ENCODE peak calls at places on chromosome 10, in seven cellular contexts. O, E, A, B, D, V and C are unnamed samples.

GRCh38 chr10:132972986-132973902 is 30.9 kb upstream of the CFAP46 start:
- DNase-seq in D (no peak), A (no peak), B (no peak), V (no peak), O (no peak), E (no peak), C (peak)

GRCh38 chr10:45470098-45471012 is 96.3 kb downstream of the ALOX5 start:
- DNase-seq in B (peak), A (no peak), V (peak), E (no peak), O (no peak), D (peak), C (peak)

GRCh38 chr10:17644485-17644964 is 574 bp downstream of the STAM start:
- DNase-seq in O (no peak), B (no peak), E (no peak), V (peak), A (no peak), D (no peak), C (no peak)

GRCh38 chr10:71848325-71849277 is 2.5 kb downstream of the PSAP start:
- DNase-seq in A (no peak), B (no peak), D (no peak), O (no peak), E (no peak), V (no peak), C (no peak)

GRCh38 chr10:76333331-76333730 is 901.9 kb downstream of the LRMDA start:
- DNase-seq in D (no peak), B (no peak), V (no peak), E (no peak), O (no peak), A (no peak), C (no peak)

GRCh38 chr10:129942936-129943724 is 20.9 kb downstream of the EBF3 start:
- DNase-seq in B (no peak), V (no peak), O (no peak), E (no peak), D (no peak), A (no peak), C (no peak)

GRCh38 chr10:13527864-13528137 is 1.0 kb downstream of the BEND7 start:
- DNase-seq in E (no peak), O (no peak), A (no peak), B (no peak), V (no peak), D (no peak), C (no peak)

GRCh38 chr10:17216217-17216900 is 11.7 kb upstream of the VIM start:
- DNase-seq in A (no peak), E (no peak), O (no peak), B (no peak), V (peak), D (no peak), C (no peak)

GRCh38 chr10:117543245-117543998 is 876 bp downstream of the EMX2 start:
- DNase-seq in E (no peak), D (no peak), A (no peak), B (no peak), O (no peak), V (peak), C (no peak)

GRCh38 chr10:74032900-74033655 is 35.2 kb downstream of the VCL start:
- DNase-seq in E (no peak), A (no peak), O (no peak), V (no peak), B (no peak), D (no peak), C (no peak)

GRCh38 chr10:124989526-124989925 is 47.6 kb downstream of the ZRANB1 start:
- DNase-seq in A (no peak), V (no peak), B (no peak), E (no peak), O (no peak), D (no peak), C (no peak)

GRCh38 chr10:126895214-126895781 is 9.9 kb upstream of the DOCK1 start:
- DNase-seq in E (no peak), O (no peak), D (no peak), V (no peak), A (no peak), B (no peak), C (no peak)

GRCh38 chr10:70324341-70324861 is 40.6 kb upstream of the NPFFR1 start:
- DNase-seq in A (no peak), E (no peak), B (no peak), V (no peak), O (no peak), D (no peak), C (no peak)

GRCh38 chr10:31961675-31962074 is 33.0 kb upstream of the ARHGAP12 start:
- DNase-seq in A (no peak), E (no peak), V (peak), O (no peak), D (no peak), B (no peak), C (no peak)

GRCh38 chr10:100506596-100507356 is 12.9 kb downstream of the SEC31B start:
- DNase-seq in B (no peak), E (no peak), A (no peak), O (no peak), V (peak), D (no peak), C (no peak)

GRCh38 chr10:102067091-102067916 is 2.2 kb downstream of the HPS6 start:
- DNase-seq in E (no peak), B (no peak), V (no peak), O (no peak), D (no peak), A (no peak), C (peak)

GRCh38 chr10:110358278-110358677 is 53.6 kb upstream of the SMNDC1 start:
- DNase-seq in B (no peak), A (no peak), D (no peak), E (no peak), V (no peak), O (no peak), C (no peak)

GRCh38 chr10:30294506-30295280 is 54.4 kb downstream of the MTPAP start:
- DNase-seq in B (no peak), O (no peak), V (no peak), E (no peak), A (no peak), D (no peak), C (no peak)

GRCh38 chr10:83078160-83078559 is 1061.1 kb upstream of the GHITM start:
- DNase-seq in D (no peak), E (no peak), O (no peak), B (no peak), V (no peak), A (no peak), C (no peak)

GRCh38 chr10:95832216-95833037 is 75.3 kb upstream of the CC2D2B start:
- DNase-seq in V (no peak), O (no peak), D (no peak), B (peak), E (no peak), A (no peak), C (peak)

GRCh38 chr10:24762161-24762924 is 38.7 kb upstream of the ARHGAP21 start:
- DNase-seq in V (peak), D (no peak), A (no peak), E (no peak), O (no peak), B (no peak), C (no peak)

GRCh38 chr10:13949844-13950542 is 363.2 kb downstream of the PRPF18 start:
- DNase-seq in O (no peak), V (peak), B (no peak), D (no peak), A (no peak), E (no peak), C (no peak)

GRCh38 chr10:100724531-100725027 is 20.8 kb upstream of the PAX2 start:
- DNase-seq in D (no peak), E (no peak), B (no peak), O (no peak), V (no peak), A (no peak), C (no peak)

GRCh38 chr10:94212876-94213595 is 149.7 kb downstream of the NOC3L start:
- DNase-seq in D (no peak), A (no peak), B (no peak), V (no peak), E (no peak), O (peak), C (no peak)

GRCh38 chr10:31929986-31930675 is 1.5 kb upstream of the ARHGAP12 start:
- DNase-seq in D (no peak), A (no peak), O (peak), E (no peak), B (no peak), V (no peak), C (no peak)